ENCODE peak calls at places on chromosomes 2 and 18, in five cellular contexts. V, N, A, G and S are unnamed samples.

GRCh38 chr2:28199995-28200394 is 192.7 kb upstream of the FOSL2 start:
- DNase-seq in V (no peak), N (no peak), A (no peak), G (no peak), S (no peak)

GRCh38 chr2:142495141-142495540 is 364.3 kb upstream of the LRP1B start:
- DNase-seq in V (no peak), N (no peak), A (no peak), G (no peak), S (no peak)

GRCh38 chr2:26139269-26140183 is 33.4 kb upstream of the GAREM2 start:
- DNase-seq in V (peak; percentile 90), N (no peak), A (peak; percentile 85), G (no peak), S (no peak)

GRCh38 chr2:230793573-230794359 is 71.0 kb upstream of the ITM2C start:
- DNase-seq in V (peak; percentile 80), N (peak; percentile 85), A (peak; percentile 10), G (peak; percentile 93), S (no peak)

GRCh38 chr2:47152803-47153202 is 2.3 kb downstream of the STPG4 start:
- DNase-seq in V (no peak), N (no peak), A (no peak), G (peak; percentile 21), S (no peak)

GRCh38 chr2:154125900-154126299 is 254.2 kb downstream of the GALNT13 start:
- DNase-seq in V (no peak), N (no peak), A (no peak), G (no peak), S (no peak)

GRCh38 chr18:77191241-77191751 is 58.4 kb upstream of the GALR1 start:
- DNase-seq in V (no peak), N (no peak), A (no peak), G (no peak), S (no peak)

GRCh38 chr2:40844353-40845277 is 392.7 kb upstream of the SLC8A1 start:
- DNase-seq in V (peak; percentile 22), N (no peak), A (peak; percentile 7), G (peak; percentile 61), S (peak; percentile 52)

GRCh38 chr18:61545281-61546245 is 212.3 kb downstream of the CDH20 start:
- DNase-seq in V (no peak), N (no peak), A (no peak), G (no peak), S (no peak)

GRCh38 chr2:40611196-40611595 is 159.3 kb upstream of the SLC8A1 start:
- DNase-seq in V (no peak), N (no peak), A (no peak), G (no peak), S (no peak)

GRCh38 chr18:389658-390357 is 110.7 kb downstream of the COLEC12 start:
- DNase-seq in V (no peak), N (no peak), A (no peak), G (no peak), S (no peak)

GRCh38 chr2:143891879-143892308 is 628.0 kb downstream of the ZEB2 start:
- DNase-seq in V (no peak), N (no peak), A (no peak), G (no peak), S (no peak)

GRCh38 chr2:159211447-159212396 is 74.8 kb downstream of the WDSUB1 start:
- DNase-seq in V (no peak), N (peak; percentile 36), A (no peak), G (no peak), S (peak; percentile 66)

GRCh38 chr2:241802806-241803318 is 6.1 kb upstream of the NEU4 start:
- DNase-seq in V (no peak), N (no peak), A (no peak), G (no peak), S (no peak)

GRCh38 chr2:226308981-226309380 is 490.6 kb downstream of the IRS1 start:
- DNase-seq in V (no peak), N (no peak), A (no peak), G (no peak), S (no peak)

GRCh38 chr2:127632592-127633489 is 13.1 kb upstream of the GPR17 start:
- DNase-seq in V (no peak), N (no peak), A (no peak), G (no peak), S (no peak)

GRCh38 chr18:49016648-49017539 is 66.1 kb upstream of the SMAD7 start:
- DNase-seq in V (peak; percentile 26), N (no peak), A (peak; percentile 52), G (peak; percentile 89), S (peak; percentile 91)

DNA sequence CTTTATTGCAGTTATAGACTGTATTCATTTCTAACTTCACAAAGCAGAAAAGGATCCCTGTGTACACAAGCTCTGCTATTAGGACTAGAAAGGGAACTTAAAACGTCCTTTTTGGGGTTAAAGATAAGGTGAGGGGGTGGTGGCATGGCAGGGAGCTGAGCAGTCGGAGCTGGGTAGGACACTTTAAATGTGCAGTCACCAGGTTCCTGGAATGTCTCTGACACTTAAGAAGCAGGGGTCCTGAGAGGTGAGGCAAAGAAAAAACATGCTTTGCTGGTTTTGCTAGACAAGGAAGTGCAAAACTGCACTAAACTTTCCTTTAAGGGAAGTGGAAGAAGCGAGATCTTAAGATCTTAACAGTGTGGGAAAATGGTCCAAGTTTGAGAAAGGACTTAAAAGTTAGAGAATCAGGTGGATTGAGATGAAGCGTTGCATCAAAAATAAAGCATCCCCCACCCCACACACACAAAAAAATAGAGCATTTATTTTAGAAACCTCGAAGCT is 99.5 kb upstream of the MAP3K20 start:
- DNase-seq in V (no peak), N (no peak), A (no peak), G (peak; percentile 90), S (no peak)
- H3K4me1 ChIP-seq in V (no peaks in the 10 kb centered on the region), N (no peaks in the 10 kb centered on the region), A (no peaks in the 10 kb centered on the region), G (peaks cover 16% of the 10 kb centered on the region), S (peaks cover 3% of the 10 kb centered on the region)

DNA sequence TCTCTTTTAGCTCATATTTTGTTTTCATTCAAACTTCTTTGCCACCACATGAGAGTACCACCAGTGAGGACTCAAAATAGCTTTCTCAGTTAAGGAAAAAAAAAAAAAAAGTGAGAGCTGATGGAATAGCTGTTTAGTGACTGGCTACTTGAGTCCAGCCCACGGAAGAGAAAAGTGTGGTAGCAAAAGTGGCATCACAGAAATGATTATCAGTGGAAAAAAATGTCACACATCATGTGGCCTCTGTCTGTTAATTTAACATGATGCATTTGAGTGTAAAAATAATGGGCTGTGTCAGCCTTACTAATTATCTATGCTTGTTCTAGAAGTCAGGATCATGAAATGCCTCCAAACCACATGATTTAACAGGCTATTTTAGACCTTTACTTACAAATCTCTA is 132.5 kb downstream of the UBE2E3 start:
- DNase-seq in V (no peak), N (no peak), A (no peak), G (no peak), S (no peak)
- H3K4me1 ChIP-seq in V (no peaks in the 10 kb centered on the region), N (no peaks in the 10 kb centered on the region), A (no peaks in the 10 kb centered on the region), G (no peaks in the 10 kb centered on the region), S (no peaks in the 10 kb centered on the region)

GRCh38 chr2:46067501-46068292 is 229.5 kb upstream of the EPAS1 start:
- DNase-seq in V (no peak), N (no peak), A (no peak), G (peak; percentile 98), S (peak; percentile 72)
- H3K4me1 ChIP-seq in V (peaks cover 4% of the 10 kb centered on the region), N (peaks cover 17% of the 10 kb centered on the region), A (peaks cover 3% of the 10 kb centered on the region), G (peaks cover 78% of the 10 kb centered on the region), S (peaks cover 36% of the 10 kb centered on the region)

DNA sequence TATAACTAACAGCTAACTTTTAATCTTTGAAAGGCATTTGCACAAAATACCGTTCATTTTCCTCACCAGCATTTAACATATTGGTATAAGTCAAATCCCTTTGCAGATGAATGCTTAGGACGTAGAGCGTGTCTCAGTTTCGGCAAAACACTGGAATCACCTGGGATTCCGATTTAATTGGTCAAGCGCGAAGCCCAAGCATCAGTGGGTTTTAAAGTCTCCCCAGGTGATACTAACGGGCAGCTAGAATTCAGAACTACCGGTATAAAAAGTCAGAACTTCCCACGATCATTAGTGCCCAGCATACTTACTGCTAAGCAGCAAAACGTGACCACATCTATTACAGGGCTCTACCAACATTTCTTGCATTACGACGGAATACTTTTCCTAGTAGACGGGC is 24.6 kb downstream of the ALPK2 start:
- DNase-seq in V (no peak), N (no peak), A (no peak), G (no peak), S (no peak)
- H3K4me1 ChIP-seq in V (no peaks in the 10 kb centered on the region), N (peaks cover 7% of the 10 kb centered on the region), A (no peaks in the 10 kb centered on the region), G (peaks cover 28% of the 10 kb centered on the region), S (no peaks in the 10 kb centered on the region)

DNA sequence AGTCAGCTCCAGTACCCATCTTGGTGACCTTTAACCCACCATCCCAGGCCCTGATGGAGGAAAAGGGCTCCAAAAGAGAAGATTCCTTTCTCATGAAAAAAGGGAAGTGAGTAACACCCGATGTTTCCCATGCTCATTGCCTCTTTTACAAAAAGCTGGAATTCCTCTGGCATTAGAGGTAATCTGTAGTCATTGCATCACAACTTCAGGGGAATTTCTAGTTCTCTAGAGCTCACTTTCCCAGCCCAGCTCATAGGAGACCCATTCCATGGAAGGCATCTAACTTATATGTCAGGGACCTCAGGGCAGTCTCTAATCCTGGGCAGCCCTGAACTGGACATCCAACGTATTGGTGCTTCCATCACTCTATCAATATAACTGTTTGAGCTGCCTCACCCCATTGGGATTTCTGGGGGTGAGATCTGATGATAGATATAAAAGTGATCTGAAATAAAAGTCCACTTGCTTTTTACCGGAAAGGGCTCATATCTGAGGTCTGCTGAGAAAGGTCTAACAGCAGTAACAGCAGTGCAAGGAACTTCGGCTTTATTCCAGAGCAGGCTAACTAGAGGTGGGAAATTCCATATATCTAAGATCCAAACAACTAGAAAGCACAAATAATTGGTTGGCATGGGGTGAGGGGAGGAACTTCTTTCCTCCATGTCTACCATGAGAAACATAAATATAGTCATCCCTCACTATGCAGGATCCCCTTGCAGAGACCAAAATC is 106.1 kb downstream of the ETAA1 start:
- DNase-seq in V (no peak), N (no peak), A (no peak), G (no peak), S (no peak)
- H3K4me1 ChIP-seq in V (peaks cover 8% of the 10 kb centered on the region), N (no peaks in the 10 kb centered on the region), A (no peaks in the 10 kb centered on the region), G (no peaks in the 10 kb centered on the region), S (no peaks in the 10 kb centered on the region)

DNA sequence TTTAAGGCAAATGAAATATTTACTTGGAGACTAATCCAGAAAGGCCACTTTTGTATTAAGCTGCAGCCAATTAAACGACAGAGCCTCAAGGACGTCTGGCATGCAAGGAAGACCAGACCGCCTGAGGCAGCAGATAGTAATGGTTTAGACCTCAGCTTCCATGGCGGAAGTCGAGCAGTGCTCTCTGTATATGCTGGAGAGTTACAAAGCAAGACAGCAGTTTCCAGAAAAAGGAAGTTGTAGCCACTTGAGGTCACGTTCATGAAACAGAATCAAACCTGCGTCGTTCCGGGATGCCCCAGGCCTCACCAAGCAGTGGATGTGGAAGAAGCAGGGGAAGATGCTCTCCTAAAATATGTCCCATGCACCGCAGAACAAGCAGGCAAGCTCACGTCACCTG is 142.0 kb downstream of the PTGR3 start:
- DNase-seq in V (peak; percentile 30), N (no peak), A (no peak), G (no peak), S (no peak)
- H3K4me1 ChIP-seq in V (no peaks in the 10 kb centered on the region), N (no peaks in the 10 kb centered on the region), A (no peaks in the 10 kb centered on the region), G (peaks cover 20% of the 10 kb centered on the region), S (no peaks in the 10 kb centered on the region)